ENCODE peak calls at places on chromosome 1, in seven cellular contexts. O is transverse colon, Y is IMR-90, T is upper lobe of left lung, Q is esophagus squamous epithelium, P is Peyer's patch, K is tibial nerve. W is an unnamed sample.

GRCh38 chr1:177809844-177810243 is 160.0 kb downstream of the SEC16B start:
- DNase-seq in O (no peak), Y (peak; percentile 2), T (no peak), Q (no peak), P (no peak), K (no peak), W (no peak)

GRCh38 chr1:115320368-115320767 is 17.7 kb downstream of the NGF start:
- DNase-seq in O (no peak), Y (no peak), T (no peak), Q (no peak), P (no peak), K (no peak), W (no peak)

GRCh38 chr1:7225711-7226505 is 440.7 kb downstream of the CAMTA1 start:
- DNase-seq in O (no peak), Y (no peak), T (no peak), Q (no peak), P (no peak), K (no peak), W (no peak)

GRCh38 chr1:184545601-184546000 is 158.8 kb downstream of the C1orf21 start:
- DNase-seq in O (no peak), Y (peak; percentile 52), T (no peak), Q (no peak), P (no peak), K (no peak), W (no peak)

GRCh38 chr1:46489169-46489637 is 433 bp upstream of the DMBX1 start:
- DNase-seq in O (peak; percentile 16), Y (no peak), T (peak; percentile 85), Q (no peak), P (peak; percentile 64), K (no peak), W (no peak)

GRCh38 chr1:101664726-101665125 is 332.0 kb downstream of the OLFM3 start:
- DNase-seq in O (no peak), Y (no peak), T (no peak), Q (no peak), P (no peak), K (no peak), W (no peak)

GRCh38 chr1:215181518-215181917 is 99.0 kb downstream of the KCNK2 start:
- DNase-seq in O (no peak), Y (no peak), T (no peak), Q (no peak), P (no peak), K (no peak), W (no peak)

GRCh38 chr1:182662121-182662890 is 22.1 kb downstream of the RGS8 start:
- DNase-seq in O (no peak), Y (no peak), T (no peak), Q (no peak), P (no peak), K (no peak), W (no peak)

GRCh38 chr1:228515200-228515834 is 28.1 kb downstream of the RNF187 start:
- DNase-seq in O (no peak), Y (peak; percentile 58), T (no peak), Q (no peak), P (no peak), K (no peak), W (no peak)

DNA sequence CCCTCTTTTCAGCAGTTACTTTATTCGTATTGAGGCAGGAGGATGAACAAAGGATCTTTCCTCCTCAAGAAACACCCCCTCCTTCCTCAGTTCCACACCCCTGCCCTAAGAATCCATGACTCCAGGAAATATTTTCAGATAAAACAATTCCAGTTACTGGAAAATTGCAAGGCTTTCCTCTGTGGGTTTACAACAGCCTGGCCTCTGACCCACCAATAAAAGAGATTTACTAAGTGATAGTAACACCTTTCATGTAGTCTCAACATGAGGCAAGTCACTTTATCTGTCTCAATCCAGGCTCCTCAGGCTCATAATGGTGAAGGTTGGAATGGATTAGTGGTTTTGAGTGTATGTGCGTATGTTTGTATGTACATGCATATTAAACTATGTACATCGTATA is 71.5 kb upstream of the PPP2R5A start:
- DNase-seq in O (no peak), Y (no peak), T (no peak), Q (no peak), P (no peak), K (no peak), W (no peak)
- H3K27ac ChIP-seq in O (peak overlapping the region; percentile 42), Y (no peak overlapping the region), T (no peak overlapping the region), Q (no peak overlapping the region), P (peak overlapping the region; percentile 8), K (peak overlapping the region; percentile 8), W (peak overlapping the region; percentile 49)

GRCh38 chr1:211326528-211327340 is at the start of gene TRAF5:
- DNase-seq in O (peak; percentile 70), Y (peak; percentile 55), T (peak; percentile 94), Q (no peak), P (peak; percentile 79), K (no peak), W (peak; percentile 63)
- TF ChIP-seq POLR2A in O (no peak), Y (peak; percentile 20), T (no peak), Q (peak; percentile 16), P (no peak), K (no peak), W (no peak)

DNA sequence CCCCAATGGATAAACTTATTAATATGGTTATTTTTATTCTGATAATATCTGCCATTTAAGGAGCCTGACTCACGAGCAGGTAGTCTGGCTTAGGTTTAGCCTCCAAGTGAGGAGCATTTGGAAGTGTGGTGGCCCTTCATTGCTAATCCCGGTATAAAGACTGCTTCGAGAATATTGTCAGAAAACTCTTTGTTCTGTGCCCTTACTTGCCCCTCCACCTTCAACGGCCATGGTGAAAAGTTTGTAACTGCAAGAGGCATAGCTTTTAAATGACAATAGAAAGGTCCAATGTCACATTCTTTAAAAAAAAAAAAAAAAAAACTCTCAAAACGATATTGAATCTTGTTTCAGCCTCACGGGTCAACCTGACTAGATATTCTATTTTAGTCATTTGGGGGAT is 157.4 kb upstream of the PROX1 start:
- DNase-seq in O (no peak), Y (no peak), T (no peak), Q (no peak), P (no peak), K (no peak), W (no peak)
- TF ChIP-seq CTCF in O (no peak), Y (no peak), T (no peak), Q (no peak), P (no peak), K (no peak), W (no peak)

DNA sequence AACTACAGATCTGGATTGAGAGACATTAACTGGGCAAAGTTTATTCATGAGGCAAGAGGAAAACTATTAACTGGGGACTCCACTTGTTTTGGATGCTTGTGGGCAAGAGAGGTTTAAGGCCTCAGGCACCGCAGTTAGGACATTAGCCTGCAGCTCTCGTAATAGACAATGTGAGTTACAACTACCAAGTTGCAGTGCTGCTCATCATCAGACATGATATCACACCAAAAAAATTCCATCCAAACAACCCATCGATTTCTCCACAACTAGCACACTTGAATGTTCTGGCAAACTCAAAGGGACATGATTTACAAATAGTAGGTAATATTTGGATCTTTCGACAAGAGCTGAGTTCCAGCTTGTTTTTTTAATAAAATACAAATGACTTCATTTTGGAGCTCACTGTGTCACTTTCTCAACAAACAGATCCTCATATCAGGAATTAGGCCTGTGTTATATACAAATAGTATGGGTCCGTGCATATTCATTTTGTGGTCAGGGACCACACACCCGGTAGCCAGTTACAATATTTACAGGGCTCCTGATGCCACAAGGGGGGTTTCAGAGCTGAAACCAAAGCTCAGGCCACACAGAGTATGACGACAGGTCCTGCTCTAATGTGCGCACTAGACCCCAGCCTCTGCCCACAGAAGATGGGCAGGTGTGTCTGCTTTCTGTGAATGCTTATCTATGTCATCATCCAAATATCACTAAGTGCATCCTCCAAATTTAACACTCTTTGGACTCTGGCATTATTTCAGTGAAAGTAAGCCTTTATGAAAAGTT is 128.0 kb downstream of the TGFBR3 start:
- DNase-seq in O (peak; percentile 18), Y (peak; percentile 69), T (no peak), Q (no peak), P (no peak), K (no peak), W (peak; percentile 62)
- H3K27ac ChIP-seq in O (peak overlapping the region; percentile 62), Y (no peak overlapping the region), T (peak overlapping the region; percentile 14), Q (peak overlapping the region; percentile 80), P (peak overlapping the region; percentile 66), K (peak overlapping the region; percentile 84), W (peak overlapping the region; percentile 87)

DNA sequence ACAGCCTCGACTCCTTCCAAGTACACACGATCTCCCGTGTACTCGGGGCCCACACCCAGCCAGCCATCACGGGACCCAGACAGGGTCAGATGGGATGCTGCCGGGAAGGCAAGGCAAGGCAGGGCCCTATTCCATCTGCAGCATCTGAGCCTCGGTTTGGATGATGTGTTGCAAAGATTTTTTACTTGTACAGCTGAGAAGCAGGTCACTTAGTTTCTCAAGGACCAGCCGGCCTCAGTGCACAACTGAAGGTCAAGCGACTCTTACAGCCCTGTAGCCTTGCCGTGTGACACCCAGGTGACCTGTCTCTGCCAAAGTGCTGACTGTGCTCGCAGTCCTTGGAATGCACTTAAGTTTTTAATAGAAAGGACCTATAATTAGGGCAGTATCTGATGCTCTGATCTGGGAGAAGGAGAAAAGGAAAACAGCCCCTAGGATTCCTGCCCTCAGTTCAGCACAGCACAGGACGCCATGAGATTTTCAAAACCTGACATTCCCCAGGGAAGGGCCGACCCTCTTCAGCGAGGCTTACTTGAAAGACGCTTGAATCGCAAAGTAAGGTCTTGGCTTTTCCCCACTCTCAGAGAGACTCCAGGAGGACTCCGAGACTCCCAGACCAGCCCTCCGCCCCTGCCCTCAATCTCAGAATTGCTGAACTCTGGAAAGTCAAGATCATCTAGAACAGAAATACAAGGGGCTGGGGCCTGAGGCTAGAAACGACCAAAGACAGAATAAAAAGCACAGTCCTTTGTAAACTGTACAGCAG is 1.3 kb downstream of the GPR157 start:
- DNase-seq in O (no peak), Y (no peak), T (no peak), Q (no peak), P (no peak), K (no peak), W (no peak)
- TF ChIP-seq POLR2A in O (no peak), Y (no peak), T (no peak), Q (no peak), P (no peak), K (no peak), W (no peak)

GRCh38 chr1:161159087-161159914 is at the start of gene USP21:
- DNase-seq in O (peak; percentile 94), Y (peak; percentile 84), T (peak; percentile 97), Q (peak; percentile 44), P (peak; percentile 95), K (peak; percentile 84), W (peak; percentile 92)
- TF ChIP-seq CTCF in O (peak; percentile 20), Y (peak; percentile 16), T (peak; percentile 25), Q (no peak), P (peak; percentile 40), K (no peak), W (no peak)

DNA sequence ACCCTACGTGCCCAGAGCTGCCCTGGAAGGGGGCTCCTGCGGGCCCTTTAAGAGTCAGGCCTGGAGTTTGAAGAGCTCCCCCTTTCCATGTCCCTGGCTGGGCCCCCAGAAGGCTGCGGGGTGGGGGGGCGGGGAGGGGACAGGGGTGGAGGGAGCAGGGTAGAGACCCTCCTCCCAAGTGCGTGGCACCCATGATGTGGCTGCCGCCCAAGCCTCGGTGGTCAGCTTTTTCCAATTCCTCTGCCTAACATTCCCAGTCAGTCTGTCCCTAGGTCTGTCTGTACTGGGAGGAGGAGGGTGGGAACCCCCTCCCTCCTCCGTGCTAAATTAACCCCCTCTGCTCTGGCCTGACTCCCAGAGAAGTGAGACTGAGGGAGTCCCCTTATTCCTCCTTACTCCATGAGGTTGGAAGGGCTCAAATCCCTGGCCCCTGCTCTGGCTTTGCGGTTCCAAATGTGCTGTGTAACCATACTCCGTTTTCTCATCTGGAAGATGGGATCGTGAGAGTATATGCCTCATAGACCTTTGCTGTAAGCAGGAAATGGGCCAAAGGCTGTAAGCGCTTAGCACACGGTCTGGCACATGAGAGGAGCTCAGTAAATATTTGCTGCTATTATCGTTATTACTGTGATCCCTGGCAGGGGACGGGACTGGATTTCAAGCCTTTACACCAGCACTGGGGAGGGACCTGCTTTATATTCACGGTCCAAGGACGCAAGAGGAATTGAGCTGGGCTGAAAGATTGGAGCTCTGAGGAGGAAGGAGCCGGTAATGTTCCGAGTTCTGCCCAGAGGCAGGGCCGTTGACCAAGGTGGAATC is 653 bp upstream of the COL16A1 start:
- DNase-seq in O (peak; percentile 44), Y (peak; percentile 70), T (no peak), Q (no peak), P (no peak), K (no peak), W (peak; percentile 61)
- H3K27ac ChIP-seq in O (peak overlapping the region; percentile 85), Y (peak overlapping the region; percentile 83), T (peak overlapping the region; percentile 76), Q (peak overlapping the region; percentile 88), P (peak overlapping the region; percentile 85), K (peak overlapping the region; percentile 86), W (peak overlapping the region; percentile 89)

W was measured in uterus.